ENCODE peak calls at places on chromosome 2, in six cellular contexts. One of them, this sample, is unnamed.

GRCh38 chr2:193847140-193847539 is 1652.4 kb upstream of the TMEFF2 start:
- DNase-seq in sigmoid colon: no peak
- DNase-seq in breast epithelium: no peak
- DNase-seq in endothelial cell of umbilical vein: peak
- DNase-seq in spleen: no peak
- DNase-seq in HCT116: no peak
- DNase-seq in this sample: no peak

GRCh38 chr2:9753665-9754531 is 89.4 kb upstream of the TAF1B start:
- DNase-seq in endothelial cell of umbilical vein: no peak
- DNase-seq in HCT116: no peak
- DNase-seq in breast epithelium: peak
- DNase-seq in spleen: no peak
- DNase-seq in sigmoid colon: no peak
- DNase-seq in this sample: peak

GRCh38 chr2:236195726-236196125 is 27.5 kb upstream of the GBX2 start:
- DNase-seq in endothelial cell of umbilical vein: no peak
- DNase-seq in spleen: no peak
- DNase-seq in HCT116: no peak
- DNase-seq in breast epithelium: no peak
- DNase-seq in sigmoid colon: peak
- DNase-seq in this sample: no peak

GRCh38 chr2:71925268-71926097 is 222.2 kb downstream of the CYP26B1 start:
- DNase-seq in endothelial cell of umbilical vein: no peak
- DNase-seq in HCT116: no peak
- DNase-seq in breast epithelium: no peak
- DNase-seq in sigmoid colon: peak
- DNase-seq in spleen: no peak
- DNase-seq in this sample: no peak

GRCh38 chr2:113918229-113918628 is 28.3 kb downstream of the ACTR3 start:
- DNase-seq in HCT116: no peak
- DNase-seq in breast epithelium: no peak
- DNase-seq in spleen: no peak
- DNase-seq in sigmoid colon: no peak
- DNase-seq in endothelial cell of umbilical vein: no peak
- DNase-seq in this sample: no peak

GRCh38 chr2:60104514-60105501 is 448.6 kb downstream of the BCL11A start:
- DNase-seq in spleen: no peak
- DNase-seq in breast epithelium: no peak
- DNase-seq in sigmoid colon: no peak
- DNase-seq in endothelial cell of umbilical vein: no peak
- DNase-seq in HCT116: no peak
- DNase-seq in this sample: no peak

GRCh38 chr2:162343492-162343823 is 474 bp upstream of the GCA start:
- DNase-seq in HCT116: no peak
- DNase-seq in breast epithelium: no peak
- DNase-seq in sigmoid colon: no peak
- DNase-seq in spleen: no peak
- DNase-seq in endothelial cell of umbilical vein: no peak
- DNase-seq in this sample: no peak

GRCh38 chr2:223549215-223549614 is 52.9 kb downstream of the SCG2 start:
- DNase-seq in HCT116: peak
- DNase-seq in breast epithelium: no peak
- DNase-seq in sigmoid colon: no peak
- DNase-seq in spleen: no peak
- DNase-seq in endothelial cell of umbilical vein: peak
- DNase-seq in this sample: no peak

GRCh38 chr2:30185175-30185574 is 38.4 kb downstream of the YPEL5 start:
- DNase-seq in HCT116: no peak
- DNase-seq in sigmoid colon: peak
- DNase-seq in endothelial cell of umbilical vein: no peak
- DNase-seq in breast epithelium: no peak
- DNase-seq in spleen: no peak
- DNase-seq in this sample: no peak

GRCh38 chr2:232488097-232488711 is 570 bp upstream of the ECEL1 start:
- DNase-seq in endothelial cell of umbilical vein: no peak
- DNase-seq in spleen: no peak
- DNase-seq in breast epithelium: no peak
- DNase-seq in HCT116: no peak
- DNase-seq in sigmoid colon: no peak
- DNase-seq in this sample: no peak

GRCh38 chr2:120344214-120344990 is 1.5 kb upstream of the INHBB start:
- DNase-seq in endothelial cell of umbilical vein: no peak
- DNase-seq in HCT116: no peak
- DNase-seq in sigmoid colon: no peak
- DNase-seq in spleen: peak
- DNase-seq in breast epithelium: peak
- DNase-seq in this sample: peak

GRCh38 chr2:189762551-189763298 is at the start of gene OSGEPL1:
- DNase-seq in breast epithelium: peak
- DNase-seq in endothelial cell of umbilical vein: peak
- DNase-seq in HCT116: peak
- DNase-seq in sigmoid colon: peak
- DNase-seq in spleen: peak
- DNase-seq in this sample: peak
- TF ChIP-seq POLR2A in breast epithelium: no peak
- TF ChIP-seq POLR2A in endothelial cell of umbilical vein: peak
- TF ChIP-seq POLR2A in HCT116: peak
- TF ChIP-seq POLR2A in sigmoid colon: no peak
- TF ChIP-seq POLR2A in spleen: no peak
- TF ChIP-seq POLR2A in this sample: peak

GRCh38 chr2:54724150-54724559 is 693 bp downstream of the EML6 start:
- DNase-seq in HCT116: no peak
- DNase-seq in sigmoid colon: no peak
- DNase-seq in breast epithelium: no peak
- DNase-seq in spleen: no peak
- DNase-seq in endothelial cell of umbilical vein: peak
- DNase-seq in this sample: no peak
- H3K4me3 ChIP-seq in HCT116: peak
- H3K4me3 ChIP-seq in sigmoid colon: peak
- H3K4me3 ChIP-seq in breast epithelium: peak
- H3K4me3 ChIP-seq in spleen: peak
- H3K4me3 ChIP-seq in endothelial cell of umbilical vein: peak
- H3K4me3 ChIP-seq in this sample: peak

DNA sequence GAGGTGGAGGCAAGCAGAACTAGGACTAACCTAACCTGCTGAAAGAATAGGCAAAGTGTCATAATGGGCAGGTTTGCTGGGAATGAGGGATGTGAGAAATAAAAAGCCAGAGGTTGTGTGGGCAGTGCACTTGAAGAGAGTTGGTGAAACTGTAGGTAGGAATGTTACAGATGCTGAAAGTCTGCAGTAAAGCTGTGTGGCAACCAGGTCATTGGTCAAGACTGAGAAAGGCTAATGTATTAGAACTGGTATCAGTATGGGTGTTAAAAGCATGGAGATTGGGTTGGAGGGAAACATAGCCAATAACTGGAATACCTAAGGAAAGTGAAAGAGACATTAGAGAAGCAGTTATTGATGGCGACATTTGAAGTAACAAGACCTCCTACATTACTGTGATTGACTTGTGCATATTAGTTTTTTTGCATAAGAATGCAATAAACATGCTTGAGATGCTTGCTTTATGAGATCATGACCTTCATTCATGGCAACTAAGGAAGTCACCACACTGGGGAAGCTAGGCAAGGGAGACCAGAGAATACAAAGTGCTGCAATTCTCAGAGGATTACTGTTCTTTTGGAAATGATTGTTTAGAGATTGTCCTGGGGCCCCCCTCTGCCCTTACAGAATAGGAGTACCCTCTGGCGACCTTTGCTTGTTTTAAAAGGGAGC is 11.8 kb downstream of the GULP1 start:
- DNase-seq in endothelial cell of umbilical vein: peak
- DNase-seq in sigmoid colon: no peak
- DNase-seq in spleen: no peak
- DNase-seq in HCT116: no peak
- DNase-seq in breast epithelium: no peak
- DNase-seq in this sample: no peak
- TF ChIP-seq POLR2AphosphoS5 in endothelial cell of umbilical vein: peak
- TF ChIP-seq POLR2AphosphoS5 in sigmoid colon: no peak
- TF ChIP-seq POLR2AphosphoS5 in spleen: no peak
- TF ChIP-seq POLR2AphosphoS5 in HCT116: no peak
- TF ChIP-seq POLR2AphosphoS5 in breast epithelium: no peak
- TF ChIP-seq POLR2AphosphoS5 in this sample: no peak

GRCh38 chr2:152718909-152719645 is 657 bp downstream of the ARL6IP6 start:
- DNase-seq in breast epithelium: no peak
- DNase-seq in sigmoid colon: peak
- DNase-seq in HCT116: peak
- DNase-seq in spleen: no peak
- DNase-seq in endothelial cell of umbilical vein: no peak
- DNase-seq in this sample: peak
- TF ChIP-seq POLR2A in breast epithelium: no peak
- TF ChIP-seq POLR2A in sigmoid colon: no peak
- TF ChIP-seq POLR2A in HCT116: no peak
- TF ChIP-seq POLR2A in spleen: no peak
- TF ChIP-seq POLR2A in endothelial cell of umbilical vein: no peak
- TF ChIP-seq POLR2A in this sample: no peak

GRCh38 chr2:219356834-219357233 is 24.3 kb upstream of the RESP18 start:
- DNase-seq in HCT116: no peak
- DNase-seq in endothelial cell of umbilical vein: no peak
- DNase-seq in sigmoid colon: no peak
- DNase-seq in spleen: no peak
- DNase-seq in breast epithelium: no peak
- DNase-seq in this sample: no peak

GRCh38 chr2:219354582-219354981 is 22.0 kb upstream of the RESP18 start:
- DNase-seq in endothelial cell of umbilical vein: no peak
- DNase-seq in HCT116: no peak
- DNase-seq in spleen: no peak
- DNase-seq in sigmoid colon: no peak
- DNase-seq in breast epithelium: no peak
- DNase-seq in this sample: no peak

GRCh38 chr2:219362072-219362471 is 25.6 kb downstream of the DNPEP start:
- DNase-seq in breast epithelium: no peak
- DNase-seq in HCT116: no peak
- DNase-seq in spleen: no peak
- DNase-seq in endothelial cell of umbilical vein: no peak
- DNase-seq in sigmoid colon: no peak
- DNase-seq in this sample: no peak

GRCh38 chr2:219362524-219363164 is 25.1 kb downstream of the DNPEP start:
- DNase-seq in spleen: no peak
- DNase-seq in breast epithelium: no peak
- DNase-seq in sigmoid colon: peak
- DNase-seq in HCT116: no peak
- DNase-seq in endothelial cell of umbilical vein: peak
- DNase-seq in this sample: no peak

DNA sequence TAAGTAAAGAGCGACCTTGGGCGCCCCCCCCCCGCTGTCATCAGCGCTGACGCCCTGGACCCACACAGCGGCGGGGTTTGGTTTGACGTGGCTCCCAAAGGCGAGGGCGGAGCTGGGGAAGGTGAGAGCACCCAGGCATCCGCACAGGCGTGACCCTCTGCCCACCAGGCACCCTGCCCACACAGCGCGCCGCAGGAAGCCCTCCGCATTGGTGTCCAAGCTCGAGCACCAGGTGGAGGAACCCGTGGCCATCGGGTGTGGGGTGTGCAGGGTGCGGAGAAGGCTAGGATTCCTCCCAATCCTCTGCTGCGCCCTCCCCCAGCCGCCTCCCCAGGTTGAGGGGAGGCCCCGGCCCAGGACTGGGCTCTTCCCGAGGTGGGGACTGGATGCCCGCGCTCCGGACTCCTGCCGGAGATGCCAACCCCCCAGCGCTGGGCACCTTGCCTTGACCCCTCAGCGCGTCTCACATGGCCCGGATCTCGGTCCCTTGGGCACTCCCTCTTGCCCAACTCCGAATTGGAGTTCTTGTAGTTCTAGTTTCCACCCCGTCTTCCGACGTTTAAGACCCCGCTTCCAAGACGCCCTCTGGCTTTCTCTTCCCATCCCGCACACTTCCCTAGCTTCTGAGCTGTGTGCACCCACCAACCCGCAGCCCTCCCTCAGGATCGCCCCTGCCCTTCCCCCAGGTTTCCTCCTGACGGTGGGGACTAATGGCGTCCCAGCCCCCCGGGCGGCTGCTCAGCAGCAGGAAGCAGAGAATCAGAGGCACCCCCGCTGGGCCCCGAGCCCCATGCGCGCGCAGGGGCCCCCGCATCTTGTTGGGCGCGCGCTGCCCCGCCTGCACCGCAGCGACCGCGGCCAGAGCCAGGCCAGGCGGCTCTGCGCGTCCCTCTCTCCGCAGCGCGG is 25.9 kb upstream of the RESP18 start:
- DNase-seq in spleen: no peak
- DNase-seq in sigmoid colon: no peak
- DNase-seq in endothelial cell of umbilical vein: no peak
- DNase-seq in HCT116: no peak
- DNase-seq in breast epithelium: no peak
- DNase-seq in this sample: no peak
- H3K4me3 ChIP-seq in spleen: peak
- H3K4me3 ChIP-seq in sigmoid colon: no peak
- H3K4me3 ChIP-seq in endothelial cell of umbilical vein: no peak
- H3K4me3 ChIP-seq in HCT116: no peak
- H3K4me3 ChIP-seq in breast epithelium: peak
- H3K4me3 ChIP-seq in this sample: no peak

GRCh38 chr2:85133751-85134254 is 611 bp downstream of the TCF7L1 start:
- DNase-seq in spleen: peak
- DNase-seq in breast epithelium: no peak
- DNase-seq in sigmoid colon: peak
- DNase-seq in endothelial cell of umbilical vein: peak
- DNase-seq in HCT116: no peak
- DNase-seq in this sample: peak
- TF ChIP-seq POLR2AphosphoS5 in spleen: no peak
- TF ChIP-seq POLR2AphosphoS5 in breast epithelium: no peak
- TF ChIP-seq POLR2AphosphoS5 in sigmoid colon: peak
- TF ChIP-seq POLR2AphosphoS5 in endothelial cell of umbilical vein: no peak
- TF ChIP-seq POLR2AphosphoS5 in HCT116: no peak
- TF ChIP-seq POLR2AphosphoS5 in this sample: no peak

GRCh38 chr2:119223521-119224390 is at the start of gene STEAP3:
- DNase-seq in endothelial cell of umbilical vein: peak
- DNase-seq in breast epithelium: no peak
- DNase-seq in HCT116: peak
- DNase-seq in spleen: peak
- DNase-seq in sigmoid colon: peak
- DNase-seq in this sample: peak
- TF ChIP-seq POLR2A in endothelial cell of umbilical vein: peak
- TF ChIP-seq POLR2A in breast epithelium: no peak
- TF ChIP-seq POLR2A in HCT116: peak
- TF ChIP-seq POLR2A in spleen: no peak
- TF ChIP-seq POLR2A in sigmoid colon: no peak
- TF ChIP-seq POLR2A in this sample: peak

DNA sequence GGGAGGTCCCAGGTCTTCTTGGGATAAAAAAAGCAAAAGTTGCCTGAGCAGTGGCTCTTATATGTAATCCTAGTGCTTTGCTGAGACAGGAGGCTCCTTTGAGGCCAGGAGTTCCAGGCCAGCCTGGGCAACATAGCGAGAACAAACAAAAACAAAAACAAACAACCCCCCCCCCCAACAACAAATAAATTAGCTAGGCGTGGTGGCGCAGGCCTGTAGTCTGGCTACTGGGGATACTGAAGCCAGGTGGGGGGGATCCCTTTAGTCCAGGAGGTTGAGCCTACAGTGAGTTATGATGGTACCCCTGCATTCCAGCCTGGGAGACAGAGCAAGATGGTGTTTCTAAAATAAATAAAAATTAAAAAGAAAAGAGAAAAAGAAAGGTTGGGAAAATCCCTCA is 5.4 kb downstream of the GAREM2 start:
- DNase-seq in spleen: no peak
- DNase-seq in breast epithelium: no peak
- DNase-seq in sigmoid colon: no peak
- DNase-seq in HCT116: no peak
- DNase-seq in endothelial cell of umbilical vein: no peak
- DNase-seq in this sample: no peak
- H3K4me3 ChIP-seq in spleen: peak
- H3K4me3 ChIP-seq in breast epithelium: peak
- H3K4me3 ChIP-seq in sigmoid colon: peak
- H3K4me3 ChIP-seq in HCT116: no peak
- H3K4me3 ChIP-seq in endothelial cell of umbilical vein: no peak
- H3K4me3 ChIP-seq in this sample: no peak